ENCODE peak calls at places on chromosome 19, in seven cellular contexts. U, B, T, F, K, A and E are unnamed samples.
A peak's percentile ranks its signal among the peaks of the same experiment; 100 is the strongest.

GRCh38 chr19:2850256-2850925 is 9.1 kb downstream of the ZNF555 start:
- DNase-seq in A (no peak), B (no peak), T (no peak), K (no peak), F (no peak), U (no peak), E (no peak)

GRCh38 chr19:38028913-38029565 is 122.0 kb downstream of the SIPA1L3 start:
- DNase-seq in F (no peak), B (no peak), T (no peak), U (no peak), A (no peak), K (no peak), E (no peak)

GRCh38 chr19:45283443-45284033 is 32.5 kb downstream of the MARK4 start:
- DNase-seq in T (no peak), F (no peak), U (no peak), K (no peak), A (no peak), B (no peak), E (no peak)

GRCh38 chr19:39192846-39193245 is 3.9 kb upstream of the NCCRP1 start:
- DNase-seq in U (no peak), K (peak; percentile 20), F (no peak), A (no peak), B (no peak), T (no peak), E (no peak)

GRCh38 chr19:8251025-8251472 is 41.9 kb downstream of the CERS4 start:
- DNase-seq in U (no peak), T (no peak), F (no peak), A (no peak), B (no peak), K (peak; percentile 45), E (no peak)

GRCh38 chr19:16285769-16286564 is 38.7 kb upstream of the KLF2 start:
- DNase-seq in T (no peak), A (no peak), K (no peak), U (peak; percentile 74), B (no peak), F (peak; percentile 9), E (no peak)

GRCh38 chr19:2051771-2052704 is 994 bp upstream of the MKNK2 start:
- DNase-seq in T (peak; percentile 37), U (no peak), B (no peak), A (no peak), F (no peak), K (no peak), E (no peak)

GRCh38 chr19:49881672-49882394 is 4.3 kb downstream of the TBC1D17 start:
- DNase-seq in K (no peak), F (no peak), B (no peak), U (no peak), A (no peak), T (no peak), E (no peak)

GRCh38 chr19:39403331-39404312 is 3.0 kb upstream of the ZFP36 start:
- DNase-seq in K (peak; percentile 97), B (peak; percentile 92), A (peak; percentile 98), U (peak; percentile 70), F (peak; percentile 93), T (peak; percentile 97), E (peak; percentile 99)

GRCh38 chr19:48444933-48445194 is 919 bp upstream of the GRWD1 start:
- DNase-seq in A (no peak), B (no peak), T (no peak), U (no peak), F (no peak), K (no peak), E (no peak)

GRCh38 chr19:53432088-53432661 is 391 bp downstream of the ZNF761 start:
- DNase-seq in A (no peak), B (no peak), T (peak; percentile 7), K (peak; percentile 24), F (peak; percentile 12), U (peak; percentile 1), E (no peak)

GRCh38 chr19:6866646-6867255 is 20.6 kb upstream of the ADGRE1 start:
- DNase-seq in F (no peak), K (no peak), T (no peak), B (no peak), A (no peak), U (no peak), E (no peak)

GRCh38 chr19:58033741-58034475 is at the start of gene ZSCAN1:
- DNase-seq in F (peak; percentile 95), B (no peak), A (no peak), U (peak; percentile 53), K (no peak), T (no peak), E (no peak)

GRCh38 chr19:5690955-5691204 is 785 bp downstream of the RPL36 start:
- DNase-seq in F (peak; percentile 44), T (no peak), K (no peak), B (no peak), A (no peak), U (no peak), E (no peak)

GRCh38 chr19:42497492-42498226 is 30.6 kb downstream of the CEACAM1 start:
- DNase-seq in U (no peak), T (no peak), B (no peak), A (no peak), K (no peak), F (no peak), E (no peak)

GRCh38 chr19:934865-935422 is 9.1 kb downstream of the ARID3A start:
- DNase-seq in U (no peak), T (no peak), K (peak; percentile 73), A (no peak), F (peak; percentile 77), B (no peak), E (no peak)

GRCh38 chr19:18596752-18597157 is 8.2 kb downstream of the REX1BD start:
- DNase-seq in A (no peak), K (no peak), B (peak; percentile 10), F (peak; percentile 54), U (no peak), T (no peak), E (no peak)

GRCh38 chr19:7916137-7916907 is 1.7 kb downstream of the TGFBR3L start:
- DNase-seq in A (no peak), K (peak; percentile 11), T (peak; percentile 57), U (no peak), B (no peak), F (peak; percentile 51), E (no peak)

GRCh38 chr19:3868770-3869456 is at the start of gene ZFR2:
- DNase-seq in B (peak; percentile 36), F (no peak), A (no peak), K (no peak), T (peak; percentile 18), U (peak; percentile 49), E (no peak)

GRCh38 chr19:31328238-31328637 is 21.0 kb downstream of the TSHZ3 start:
- DNase-seq in F (no peak), A (no peak), K (no peak), U (no peak), B (no peak), T (no peak), E (no peak)

GRCh38 chr19:49017666-49018351 is 918 bp upstream of the LHB start:
- DNase-seq in B (peak; percentile 60), T (peak; percentile 62), K (peak; percentile 52), U (peak; percentile 17), A (peak; percentile 58), F (peak; percentile 77), E (no peak)

GRCh38 chr19:7830272-7830771 is 304 bp downstream of the EVI5L start:
- DNase-seq in T (no peak), K (no peak), A (no peak), B (no peak), F (no peak), U (no peak), E (no peak)

GRCh38 chr19:56710437-56710836 is 38.9 kb upstream of the ZNF835 start:
- DNase-seq in K (no peak), T (no peak), B (no peak), A (no peak), U (no peak), F (no peak), E (no peak)

GRCh38 chr19:771332-771785 is 20.4 kb downstream of the MISP start:
- DNase-seq in A (no peak), B (peak; percentile 55), T (peak; percentile 29), K (peak; percentile 46), U (no peak), F (peak; percentile 42), E (no peak)

GRCh38 chr19:18738961-18739690 is 52.0 kb downstream of the COMP start:
- DNase-seq in U (no peak), K (no peak), A (no peak), T (no peak), B (no peak), F (peak; percentile 51), E (no peak)

GRCh38 chr19:1282588-1283206 is 3.0 kb upstream of the EFNA2 start:
- DNase-seq in B (no peak), F (no peak), A (no peak), T (no peak), K (no peak), U (no peak), E (no peak)

GRCh38 chr19:54458648-54459281 is 4.8 kb downstream of the LENG9 start:
- DNase-seq in U (no peak), T (no peak), F (no peak), K (no peak), B (no peak), A (no peak), E (no peak)

GRCh38 chr19:47296036-47296435 is 13.6 kb upstream of the C5AR1 start:
- DNase-seq in K (peak; percentile 85), U (peak; percentile 74), F (peak; percentile 88), B (peak; percentile 79), A (peak; percentile 87), T (peak; percentile 88), E (peak; percentile 50)

GRCh38 chr19:33723512-33723911 is 73.2 kb upstream of the KCTD15 start:
- DNase-seq in T (no peak), B (no peak), K (no peak), A (no peak), F (no peak), U (no peak), E (no peak)

GRCh38 chr19:2014731-2015610 is 543 bp downstream of the BTBD2 start:
- DNase-seq in U (no peak), T (no peak), A (no peak), B (no peak), K (no peak), F (peak; percentile 51), E (no peak)

GRCh38 chr19:38792250-38793111 is 3.5 kb downstream of the LGALS7B start:
- DNase-seq in A (no peak), U (no peak), B (no peak), K (no peak), T (peak; percentile 25), F (no peak), E (no peak)

GRCh38 chr19:55165952-55166529 is 372 bp downstream of the DNAAF3 start:
- DNase-seq in F (peak; percentile 85), T (peak; percentile 25), K (peak; percentile 87), U (peak; percentile 38), B (peak; percentile 86), A (no peak), E (no peak)

GRCh38 chr19:45920458-45920857 is 5.9 kb upstream of the NANOS2 start:
- DNase-seq in A (no peak), F (peak; percentile 77), U (no peak), B (no peak), T (no peak), K (no peak), E (no peak)

GRCh38 chr19:2248136-2249009 is 750 bp upstream of the AMH start:
- DNase-seq in U (no peak), A (no peak), B (no peak), F (no peak), T (no peak), K (no peak), E (no peak)

GRCh38 chr19:29217591-29217990 is 4.6 kb upstream of the UQCRFS1 start:
- DNase-seq in F (no peak), T (no peak), K (no peak), B (no peak), A (no peak), U (no peak), E (no peak)

GRCh38 chr19:10544242-10544752 is 593 bp downstream of the ATG4D start:
- DNase-seq in U (no peak), F (no peak), T (no peak), K (no peak), A (no peak), B (no peak), E (no peak)

GRCh38 chr19:6209233-6209632 is 70.5 kb downstream of the MLLT1 start:
- DNase-seq in F (no peak), A (no peak), B (no peak), K (no peak), U (no peak), T (no peak), E (no peak)